ENCODE peak calls at places on chromosomes 6 and 20, in eight cellular contexts. G, W, T, X, L, K, S and R are unnamed samples.

GRCh38 chr20:40920291-40920690 is 108.3 kb upstream of the TOP1 start:
- DNase-seq in W (no peak), S (no peak), T (no peak), L (no peak), K (no peak), X (no peak), G (no peak), R (no peak)

GRCh38 chr20:478010-478948 is 15.9 kb upstream of the TBC1D20 start:
- DNase-seq in L (no peak), K (no peak), T (no peak), X (no peak), W (no peak), G (no peak), S (no peak), R (no peak)

GRCh38 chr6:89299451-89299850 is 15.6 kb downstream of the GABRR2 start:
- DNase-seq in X (no peak), T (no peak), L (no peak), G (no peak), W (no peak), S (no peak), K (no peak), R (no peak)

GRCh38 chr6:128723667-128724066 is 159.3 kb upstream of the LAMA2 start:
- DNase-seq in K (no peak), T (no peak), S (no peak), W (no peak), G (no peak), X (no peak), L (no peak), R (no peak)

GRCh38 chr6:31775184-31775583 is 1.9 kb downstream of the VWA7 start:
- DNase-seq in G (no peak), X (no peak), T (no peak), L (no peak), S (no peak), W (no peak), K (no peak), R (no peak)

GRCh38 chr6:18034798-18035202 is 47.4 kb upstream of the KIF13A start:
- DNase-seq in S (no peak), X (no peak), L (no peak), T (no peak), K (peak), W (no peak), G (no peak), R (no peak)

GRCh38 chr6:120871416-120872261 is 462.6 kb downstream of the TBC1D32 start:
- DNase-seq in X (no peak), K (peak), G (no peak), S (no peak), L (no peak), T (no peak), W (no peak), R (no peak)

GRCh38 chr6:16555550-16555949 is 205.7 kb downstream of the ATXN1 start:
- DNase-seq in T (no peak), K (no peak), W (no peak), S (no peak), G (no peak), X (no peak), L (no peak), R (no peak)

GRCh38 chr6:99611148-99611547 is 4.5 kb downstream of the PRDM13 start:
- DNase-seq in L (no peak), G (no peak), T (no peak), K (no peak), W (no peak), X (no peak), S (no peak), R (no peak)

GRCh38 chr6:1622220-1622841 is 12.6 kb downstream of the FOXC1 start:
- DNase-seq in S (no peak), K (no peak), W (no peak), L (no peak), G (no peak), T (no peak), X (no peak), R (no peak)

GRCh38 chr6:17015551-17016381 is 86.1 kb upstream of the STMND1 start:
- DNase-seq in W (no peak), S (no peak), T (no peak), L (no peak), X (no peak), G (no peak), K (peak), R (peak)

GRCh38 chr6:136669299-136669699 is 119.1 kb upstream of the MAP7 start:
- DNase-seq in X (no peak), W (no peak), S (no peak), K (no peak), L (no peak), T (peak), G (no peak), R (no peak)

GRCh38 chr6:151109361-151109760 is 130.4 kb upstream of the AKAP12 start:
- DNase-seq in T (no peak), K (no peak), S (no peak), W (no peak), L (no peak), G (no peak), X (no peak), R (no peak)

GRCh38 chr6:148565931-148566663 is 180.7 kb upstream of the UST start:
- DNase-seq in W (peak), G (no peak), T (peak), S (no peak), L (no peak), X (no peak), K (no peak), R (no peak)

GRCh38 chr6:24963887-24964570 is 28.3 kb upstream of the RIPOR2 start:
- DNase-seq in K (no peak), T (no peak), S (no peak), W (no peak), X (no peak), G (no peak), L (no peak), R (no peak)

GRCh38 chr6:39821739-39822532 is 29.8 kb downstream of the DAAM2 start:
- DNase-seq in W (no peak), S (no peak), G (no peak), X (peak), L (no peak), T (peak), K (no peak), R (peak)

GRCh38 chr6:10531513-10531912 is 10.4 kb downstream of the GCNT2 start:
- DNase-seq in W (no peak), S (no peak), G (no peak), T (no peak), L (no peak), K (no peak), X (no peak), R (no peak)

GRCh38 chr20:35721621-35722020 is 20.4 kb downstream of the RBM39 start:
- DNase-seq in T (no peak), X (no peak), L (no peak), W (no peak), K (no peak), S (no peak), G (no peak), R (no peak)

GRCh38 chr20:23047738-23048214 is 1.7 kb downstream of the THBD start:
- DNase-seq in S (no peak), W (no peak), X (no peak), T (no peak), K (no peak), G (no peak), L (no peak), R (peak)

GRCh38 chr6:80969439-80969838 is 783.0 kb downstream of the TENT5A start:
- DNase-seq in K (peak), W (no peak), S (no peak), G (no peak), T (no peak), L (no peak), X (no peak), R (no peak)

GRCh38 chr6:4903751-4904370 is 100.0 kb downstream of the RPP40 start:
- DNase-seq in G (no peak), T (no peak), K (no peak), W (no peak), L (no peak), X (peak), S (no peak), R (no peak)

GRCh38 chr6:107079429-107079828 is 35.9 kb downstream of the BEND3 start:
- DNase-seq in S (peak), G (no peak), T (no peak), L (no peak), X (no peak), W (no peak), K (no peak), R (no peak)

GRCh38 chr6:167980911-167981310 is 16.6 kb upstream of the KIF25 start:
- DNase-seq in W (no peak), L (no peak), K (no peak), X (no peak), G (no peak), T (peak), S (no peak), R (no peak)

GRCh38 chr6:105112577-105112976 is 67.2 kb downstream of the POPDC3 start:
- DNase-seq in L (no peak), X (no peak), K (no peak), S (no peak), G (no peak), W (no peak), T (no peak), R (no peak)

GRCh38 chr6:157579467-157580031 is 198.6 kb downstream of the ZDHHC14 start:
- DNase-seq in W (no peak), S (no peak), G (no peak), T (no peak), L (no peak), K (no peak), X (no peak), R (no peak)

GRCh38 chr6:28979679-28980078 is 25.4 kb downstream of the ZNF311 start:
- DNase-seq in X (no peak), S (peak), T (no peak), L (no peak), K (no peak), W (no peak), G (no peak), R (no peak)

GRCh38 chr20:33910056-33910455 is 83.7 kb upstream of the RALY start:
- DNase-seq in K (no peak), G (no peak), W (no peak), T (no peak), L (no peak), S (no peak), X (no peak), R (no peak)

GRCh38 chr6:138036111-138036510 is 71.1 kb downstream of the PERP start:
- DNase-seq in X (no peak), L (no peak), G (no peak), W (no peak), S (no peak), T (no peak), K (no peak), R (no peak)

GRCh38 chr6:36312854-36313627 is 23.6 kb downstream of the BNIP5 start:
- DNase-seq in K (no peak), W (no peak), X (no peak), G (no peak), S (peak), T (no peak), L (no peak), R (no peak)

GRCh38 chr6:39452746-39453145 is 130.2 kb upstream of the KCNK16 start:
- DNase-seq in K (no peak), X (no peak), W (no peak), G (no peak), S (no peak), T (no peak), L (no peak), R (no peak)

GRCh38 chr6:13526718-13527668 is 39.6 kb upstream of the GFOD1 start:
- DNase-seq in L (no peak), K (peak), G (peak), S (peak), T (no peak), X (peak), W (no peak), R (peak)

GRCh38 chr6:64590965-64591364 is 955.4 kb downstream of the PHF3 start:
- DNase-seq in K (no peak), S (no peak), X (no peak), L (no peak), T (no peak), W (no peak), G (no peak), R (no peak)

GRCh38 chr6:85404497-85405174 is 45.2 kb upstream of the NT5E start:
- DNase-seq in X (no peak), S (no peak), L (no peak), G (no peak), K (no peak), T (peak), W (peak), R (no peak)

GRCh38 chr6:29627762-29628418 is 5.1 kb downstream of the GABBR1 start:
- DNase-seq in W (peak), S (no peak), X (peak), L (no peak), K (peak), G (no peak), T (peak), R (peak)

GRCh38 chr6:32192608-32193039 is at the start of gene GPSM3:
- DNase-seq in W (peak), S (peak), L (no peak), X (no peak), G (no peak), K (peak), T (no peak), R (peak)

GRCh38 chr6:11139051-11139960 is 27.8 kb upstream of the ERVFRD-1 start:
- DNase-seq in T (peak), K (no peak), L (no peak), X (no peak), W (no peak), G (no peak), S (no peak), R (no peak)

GRCh38 chr20:4112490-4113420 is 97.4 kb upstream of the RNF24 start:
- DNase-seq in G (no peak), L (no peak), X (peak), W (no peak), S (no peak), T (no peak), K (peak), R (peak)

GRCh38 chr6:123967900-123968299 is 164.2 kb downstream of the NKAIN2 start:
- DNase-seq in X (peak), G (no peak), K (peak), T (no peak), L (no peak), S (no peak), W (no peak), R (no peak)

GRCh38 chr6:89197141-89197540 is 20.0 kb downstream of the GABRR1 start:
- DNase-seq in W (no peak), L (no peak), G (no peak), S (no peak), X (no peak), K (no peak), T (no peak), R (no peak)